ENCODE peak calls at places on chromosomes 4 and X, in seven cellular contexts. U is heart left ventricle, W is vagina, O is NB4, K is body of pancreas, L is A549, P is HCT116. E is an unnamed sample.

GRCh38 chr4:121799888-121800501 is 1.1 kb upstream of the EXOSC9 start:
- DNase-seq in U (no peak), W (no peak), O (no peak), K (no peak), L (no peak), P (no peak), E (no peak)

GRCh38 chr4:15506464-15506863 is 36.8 kb downstream of the CC2D2A start:
- DNase-seq in U (no peak), W (no peak), O (no peak), K (no peak), L (no peak), P (no peak), E (no peak)

GRCh38 chr4:16626945-16627344 is 271.5 kb downstream of the LDB2 start:
- DNase-seq in U (peak), W (no peak), O (peak), K (peak), L (no peak), P (no peak), E (peak)

GRCh38 chr4:1992468-1993168 is 16.2 kb downstream of the NELFA start:
- DNase-seq in U (no peak), W (no peak), O (no peak), K (no peak), L (no peak), P (no peak), E (peak)

GRCh38 chr4:169663894-169664293 is 43.5 kb downstream of the CLCN3 start:
- DNase-seq in U (no peak), W (no peak), O (no peak), K (no peak), L (no peak), P (no peak), E (no peak)

GRCh38 chr4:24778427-24779225 is 16.7 kb upstream of the SOD3 start:
- DNase-seq in U (peak), W (peak), O (no peak), K (no peak), L (no peak), P (no peak), E (no peak)

GRCh38 chr4:71186566-71187398 is 152.0 kb upstream of the SLC4A4 start:
- DNase-seq in U (peak), W (no peak), O (no peak), K (peak), L (peak), P (no peak), E (no peak)

GRCh38 chr4:41538887-41539498 is 1.0 kb downstream of the LIMCH1 start:
- DNase-seq in U (peak), W (no peak), O (no peak), K (no peak), L (no peak), P (no peak), E (no peak)

GRCh38 chr4:164514765-164515164 is 239.2 kb upstream of the SMIM31 start:
- DNase-seq in U (no peak), W (no peak), O (no peak), K (no peak), L (no peak), P (no peak), E (no peak)

GRCh38 chr4:84028340-84028739 is 470.8 kb downstream of the NKX6-1 start:
- DNase-seq in U (no peak), W (no peak), O (no peak), K (no peak), L (no peak), P (peak), E (no peak)

GRCh38 chr4:26219206-26219605 is 101.6 kb upstream of the RBPJ start:
- DNase-seq in U (no peak), W (no peak), O (no peak), K (no peak), L (no peak), P (no peak), E (no peak)

GRCh38 chr4:171846232-171846631 is 33.0 kb downstream of the GALNTL6 start:
- DNase-seq in U (peak), W (no peak), O (peak), K (peak), L (no peak), P (peak), E (no peak)

GRCh38 chr4:142645478-142646108 is 200.5 kb downstream of the INPP4B start:
- DNase-seq in U (peak), W (no peak), O (peak), K (no peak), L (no peak), P (no peak), E (no peak)

GRCh38 chr4:159446266-159446976 is 343.5 kb downstream of the RAPGEF2 start:
- DNase-seq in U (peak), W (no peak), O (peak), K (peak), L (peak), P (peak), E (peak)

GRCh38 chrX:118226060-118226428 is 109.4 kb upstream of the KLHL13 start:
- DNase-seq in U (no peak), W (no peak), O (peak), K (no peak), L (peak), P (no peak), E (no peak)

GRCh38 chr4:2742081-2742822 is 13.9 kb downstream of the TNIP2 start:
- DNase-seq in U (no peak), W (no peak), O (no peak), K (no peak), L (no peak), P (no peak), E (no peak)

GRCh38 chr4:118905546-118905945 is 16.9 kb downstream of the SYNPO2 start:
- DNase-seq in U (no peak), W (no peak), O (peak), K (no peak), L (no peak), P (no peak), E (no peak)

GRCh38 chrX:9807355-9808182 is 21.3 kb downstream of the SHROOM2 start:
- DNase-seq in U (no peak), W (no peak), O (no peak), K (no peak), L (no peak), P (no peak), E (peak)

GRCh38 chr4:107379054-107379869 is 340.8 kb downstream of the PAPSS1 start:
- DNase-seq in U (no peak), W (no peak), O (no peak), K (no peak), L (no peak), P (no peak), E (no peak)

GRCh38 chr4:5247735-5248134 is 196.5 kb downstream of the STK32B start:
- DNase-seq in U (no peak), W (no peak), O (no peak), K (no peak), L (no peak), P (no peak), E (no peak)

GRCh38 chrX:10444204-10444603 is 176.2 kb downstream of the MID1 start:
- DNase-seq in U (no peak), W (no peak), O (no peak), K (no peak), L (no peak), P (no peak), E (no peak)

GRCh38 chrX:136260801-136261200 is 9.6 kb upstream of the MAP7D3 start:
- DNase-seq in U (no peak), W (no peak), O (no peak), K (no peak), L (no peak), P (no peak), E (no peak)

GRCh38 chr4:56803473-56803872 is 18.0 kb downstream of the SPINK2 start:
- DNase-seq in U (no peak), W (no peak), O (peak), K (no peak), L (no peak), P (no peak), E (no peak)

DNA sequence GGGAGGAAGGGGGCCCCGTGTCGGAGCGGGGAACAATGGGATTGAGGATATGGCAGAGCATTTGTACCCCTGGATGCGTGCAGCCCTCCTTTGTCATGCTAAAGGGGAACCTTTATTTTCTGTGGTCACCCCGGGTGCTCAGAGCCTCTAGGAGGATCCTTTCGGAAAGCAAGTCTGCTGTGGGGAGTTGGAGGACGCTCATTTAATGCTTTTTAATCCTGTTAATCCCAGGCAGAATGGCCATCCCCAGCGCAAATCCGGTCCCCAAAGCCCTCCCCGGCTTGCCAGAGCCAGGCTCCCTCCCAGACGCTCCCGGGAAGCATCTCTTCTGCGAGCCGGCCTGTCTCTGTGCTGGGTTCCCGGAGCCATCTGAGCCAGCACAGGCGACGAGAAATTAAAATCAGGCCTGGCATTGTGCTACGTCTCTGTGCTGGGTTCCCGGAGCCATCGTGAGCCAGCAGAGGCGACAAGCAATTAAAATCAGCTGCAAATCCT is 113.2 kb upstream of the PPP2R3B start:
- DNase-seq in U (no peak), W (no peak), O (no peak), K (no peak), L (no peak), P (no peak), E (peak)
- H3K4me3 ChIP-seq in U (no peak), W (no peak), O (no peak), K (no peak), L (no peak), P (no peak), E (no peak)

DNA sequence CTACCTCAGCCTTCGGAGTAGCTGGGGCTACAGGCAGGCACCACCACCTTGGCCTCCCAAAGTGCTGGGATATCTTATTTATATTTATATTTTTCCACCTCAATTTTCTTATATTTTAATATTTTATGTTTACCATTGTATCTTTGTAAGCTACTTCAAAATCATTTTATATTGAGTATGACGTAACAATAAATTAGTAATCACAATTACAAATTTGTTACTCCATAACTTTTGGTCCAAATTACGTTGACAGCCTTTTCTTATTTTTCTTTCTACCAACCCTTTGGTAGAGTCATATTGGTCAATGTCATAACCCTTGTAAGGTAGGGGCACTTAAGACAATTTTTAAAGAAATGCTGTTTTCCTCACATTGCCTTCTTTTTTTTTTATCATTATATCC is 104.0 kb upstream of the H2AZ1 start:
- DNase-seq in U (no peak), W (no peak), O (no peak), K (no peak), L (no peak), P (no peak), E (no peak)
- TF ChIP-seq POLR2A in U (no peak), W (no peak), O (no peak), K (no peak), L (no peak), P (no peak), E (no peak)

GRCh38 chr4:176788971-176789370 is 3.8 kb downstream of the VEGFC start:
- DNase-seq in U (no peak), W (no peak), O (no peak), K (no peak), L (no peak), P (no peak), E (no peak)

GRCh38 chr4:176789955-176790354 is 2.8 kb downstream of the VEGFC start:
- DNase-seq in U (peak), W (no peak), O (peak), K (no peak), L (no peak), P (peak), E (no peak)

GRCh38 chr4:176792348-176793059 is at the start of gene VEGFC:
- DNase-seq in U (peak), W (no peak), O (peak), K (peak), L (no peak), P (no peak), E (no peak)

GRCh38 chr4:176791591-176792347 is 953 bp downstream of the VEGFC start:
- DNase-seq in U (peak), W (no peak), O (no peak), K (peak), L (no peak), P (no peak), E (no peak)

DNA sequence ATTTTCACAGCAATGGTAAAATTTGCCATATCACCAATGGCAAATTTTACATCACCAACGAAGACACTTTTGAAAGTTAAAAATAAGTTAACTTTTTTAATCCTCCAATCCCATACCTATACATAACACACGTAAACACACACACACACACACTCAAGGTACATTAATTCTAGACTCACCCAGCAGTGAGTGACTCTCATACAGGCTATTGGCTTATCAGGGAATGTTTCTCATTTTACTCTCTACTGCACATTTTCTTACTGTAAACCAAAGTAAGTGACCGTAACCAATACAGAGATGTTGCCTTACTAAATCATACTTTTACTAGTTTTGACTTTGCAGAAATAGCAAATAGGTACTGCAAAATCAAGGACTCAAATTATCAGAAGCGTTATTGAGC is 2.3 kb downstream of the VEGFC start:
- DNase-seq in U (no peak), W (no peak), O (no peak), K (no peak), L (no peak), P (no peak), E (no peak)
- H3K4me3 ChIP-seq in U (peak), W (peak), O (no peak), K (no peak), L (peak), P (no peak), E (no peak)

DNA sequence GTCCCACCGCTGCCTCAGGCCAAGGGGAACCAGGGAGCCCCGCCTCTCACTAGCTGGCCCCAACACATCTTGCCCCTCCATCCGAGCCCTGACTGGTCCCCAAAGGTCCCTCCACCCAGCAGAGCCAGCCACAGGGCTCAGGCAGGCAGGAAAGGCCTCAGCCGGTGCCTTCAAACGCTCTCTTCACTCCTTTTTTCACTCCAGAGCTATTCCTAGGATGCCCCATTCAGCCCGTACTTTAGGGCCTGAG is 1.5 kb upstream of the ARHGAP4 start:
- DNase-seq in U (no peak), W (no peak), O (no peak), K (no peak), L (peak), P (no peak), E (no peak)
- TF ChIP-seq POLR2A in U (no peak), W (no peak), O (no peak), K (no peak), L (no peak), P (no peak), E (no peak)

DNA sequence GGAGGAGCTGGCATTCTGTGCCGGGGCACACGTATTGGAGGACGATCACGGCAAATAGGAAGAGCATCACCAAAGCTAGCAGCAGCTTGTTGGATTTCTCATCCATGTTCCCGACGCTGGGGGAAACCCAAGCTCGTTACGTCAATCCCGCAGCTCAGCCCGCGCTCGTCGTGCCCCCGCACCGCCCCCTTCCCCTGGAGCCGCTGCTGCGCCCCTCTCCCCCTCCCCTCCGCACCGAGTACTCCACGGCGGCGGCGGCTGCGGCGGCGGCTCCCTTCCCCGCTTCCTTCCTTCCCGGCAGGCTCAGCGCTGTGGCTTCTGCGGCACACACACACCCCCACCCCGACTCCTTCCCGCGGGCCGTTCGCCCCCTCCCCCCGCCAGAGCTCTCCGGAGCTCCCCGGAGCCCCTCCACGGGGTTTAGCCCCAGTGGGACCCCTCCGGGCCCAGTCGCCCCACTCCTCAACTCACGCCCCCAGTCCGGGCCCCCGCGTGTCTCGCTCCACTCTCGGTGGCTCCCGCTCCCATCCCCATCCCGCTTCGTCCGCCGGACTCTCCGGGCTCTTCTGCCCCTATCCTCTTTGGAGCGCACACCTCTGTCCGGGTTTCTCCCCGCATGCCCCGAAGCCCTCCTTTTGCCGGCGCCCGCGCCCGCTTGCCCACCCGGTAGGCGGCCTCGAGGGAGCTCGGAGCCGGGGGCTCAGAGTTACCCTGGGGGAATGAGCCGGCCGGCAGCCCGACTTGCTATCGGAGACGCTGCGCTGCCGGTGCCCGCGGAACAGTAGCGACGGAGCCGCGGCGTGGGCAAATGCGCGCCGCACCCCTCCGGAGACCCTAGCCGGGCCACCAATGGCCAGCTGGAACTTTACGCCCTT is 981 bp downstream of the HS6ST2 start:
- DNase-seq in U (no peak), W (no peak), O (no peak), K (peak), L (no peak), P (no peak), E (no peak)
- H3K4me3 ChIP-seq in U (peak), W (peak), O (no peak), K (peak), L (peak), P (peak), E (no peak)

GRCh38 chr4:53366301-53366716 is 448 bp upstream of the SCFD2 start:
- DNase-seq in U (no peak), W (no peak), O (no peak), K (no peak), L (no peak), P (no peak), E (no peak)

GRCh38 chr4:53364624-53365023 is 1.2 kb downstream of the SCFD2 start:
- DNase-seq in U (no peak), W (no peak), O (no peak), K (no peak), L (no peak), P (no peak), E (no peak)

GRCh38 chr4:53362093-53362492 is 3.8 kb downstream of the SCFD2 start:
- DNase-seq in U (no peak), W (no peak), O (no peak), K (no peak), L (no peak), P (no peak), E (no peak)

GRCh38 chr4:53365121-53365485 is 758 bp downstream of the SCFD2 start:
- DNase-seq in U (no peak), W (no peak), O (peak), K (peak), L (no peak), P (no peak), E (no peak)

DNA sequence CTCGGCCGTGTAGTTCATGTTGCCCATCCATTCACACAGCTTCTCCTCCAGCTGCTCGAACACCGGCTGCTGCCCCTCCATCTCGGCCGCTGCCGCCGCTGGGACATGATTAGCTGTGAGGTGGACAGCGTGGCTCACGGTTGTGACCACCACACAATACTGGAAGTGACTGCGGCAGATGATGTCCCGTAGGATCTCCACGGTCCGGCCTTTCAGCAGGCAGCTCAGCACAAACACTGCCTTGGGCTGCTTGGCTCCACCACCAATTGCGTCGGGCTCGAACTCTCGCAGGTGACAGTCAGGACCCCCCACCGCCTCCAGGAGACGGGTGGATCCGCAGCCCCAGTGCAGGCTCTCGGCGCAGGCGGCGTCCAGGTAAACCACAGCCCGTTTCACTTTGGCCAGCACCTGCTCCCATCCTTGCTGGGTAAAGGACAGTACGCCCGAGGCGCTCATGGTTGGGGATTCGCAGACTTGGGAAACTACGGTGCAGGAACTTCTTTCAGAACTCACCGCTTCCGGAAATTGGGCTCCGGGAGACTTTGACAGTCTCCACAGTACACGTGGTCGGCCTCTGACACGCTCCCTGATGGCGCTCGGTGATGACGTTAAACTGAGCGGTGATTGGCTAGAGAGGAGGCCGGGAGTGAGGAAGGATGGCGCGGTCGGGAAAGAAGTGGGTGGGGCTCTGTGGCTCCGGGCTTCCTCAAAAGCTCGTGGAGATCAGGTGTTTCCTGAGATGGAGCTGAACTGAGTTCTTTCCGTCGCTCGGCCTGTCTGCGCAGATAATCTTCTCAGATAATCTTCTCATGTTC is at the start of gene SCFD2:
- DNase-seq in U (peak), W (peak), O (peak), K (peak), L (peak), P (peak), E (peak)
- TF ChIP-seq POLR2A in U (peak), W (no peak), O (peak), K (peak), L (peak), P (peak), E (no peak)

DNA sequence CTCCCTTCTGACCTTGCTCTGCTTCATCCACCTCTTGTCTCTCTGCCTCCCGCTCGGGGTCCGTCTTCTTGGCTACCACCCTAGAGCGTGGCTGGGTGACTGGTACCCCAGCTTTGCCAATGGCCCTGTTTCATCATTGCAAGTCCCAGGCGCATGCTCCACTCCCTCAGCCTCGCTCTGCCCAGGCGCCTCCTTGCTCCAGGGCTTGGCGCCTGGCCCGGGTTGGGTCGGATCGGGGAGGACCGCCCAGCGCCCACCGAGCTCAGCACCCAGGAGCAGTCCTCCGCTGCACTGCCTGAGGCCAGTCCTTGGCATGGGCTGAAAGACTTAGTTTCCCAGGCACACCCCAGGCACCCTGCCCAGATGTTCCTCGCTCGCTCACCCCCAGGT is 577 bp downstream of the BGN start:
- DNase-seq in U (no peak), W (no peak), O (no peak), K (no peak), L (no peak), P (no peak), E (peak)
- H3K4me3 ChIP-seq in U (no peak), W (peak), O (no peak), K (no peak), L (no peak), P (no peak), E (no peak)

GRCh38 chr4:93312299-93312698 is 516.3 kb upstream of the ATOH1 start:
- DNase-seq in U (no peak), W (no peak), O (no peak), K (no peak), L (no peak), P (no peak), E (no peak)
- TF ChIP-seq POLR2A in U (no peak), W (no peak), O (no peak), K (no peak), L (no peak), P (no peak), E (no peak)

E was measured in lower leg skin.